ENCODE peak calls at places on chromosomes 12 and 14, in eight cellular contexts. C, Y, L, R, M, I, J and S are unnamed samples.

GRCh38 chr12:4251967-4252366 is 21.6 kb upstream of the CCND2 start:
- DNase-seq in R (peak; percentile 29), M (no peak), Y (no peak), I (no peak), C (no peak), J (no peak), L (no peak), S (no peak)

GRCh38 chr14:89899917-89900680 is 54.4 kb downstream of the EFCAB11 start:
- DNase-seq in M (no peak), I (no peak), J (peak; percentile 37), C (no peak), L (no peak), Y (peak; percentile 49), R (no peak), S (peak; percentile 68)

GRCh38 chr14:54796961-54797360 is 105.7 kb downstream of the GCH1 start:
- DNase-seq in R (peak; percentile 14), Y (peak; percentile 81), C (no peak), I (no peak), J (no peak), L (no peak), M (no peak), S (peak; percentile 65)

GRCh38 chr14:88426271-88426670 is 40.8 kb downstream of the SPATA7 start:
- DNase-seq in M (no peak), I (no peak), R (no peak), Y (peak; percentile 74), J (no peak), C (no peak), L (no peak), S (no peak)

GRCh38 chr12:128266559-128267245 is at the start of gene TMEM132C:
- DNase-seq in J (no peak), R (no peak), I (no peak), L (peak; percentile 23), Y (no peak), C (no peak), M (no peak), S (no peak)

GRCh38 chr14:70808023-70808401 is 1.3 kb downstream of the MAP3K9 start:
- DNase-seq in Y (no peak), J (peak; percentile 41), L (no peak), M (peak; percentile 65), R (no peak), C (no peak), I (peak; percentile 41), S (no peak)

GRCh38 chr12:49968431-49968830 is 4.3 kb upstream of the AQP6 start:
- DNase-seq in Y (no peak), I (no peak), C (no peak), M (no peak), L (no peak), R (no peak), J (no peak), S (no peak)

GRCh38 chr12:76698316-76698715 is 65.6 kb upstream of the ZDHHC17 start:
- DNase-seq in L (no peak), M (no peak), J (no peak), I (no peak), C (no peak), R (no peak), Y (peak; percentile 62), S (no peak)

GRCh38 chr14:104552738-104553125 is 26.8 kb upstream of the C14orf180 start:
- DNase-seq in J (no peak), M (no peak), Y (no peak), C (no peak), L (no peak), R (no peak), I (no peak), S (no peak)

GRCh38 chr12:26658991-26659390 is 174.0 kb downstream of the ITPR2 start:
- DNase-seq in L (no peak), R (no peak), Y (peak; percentile 81), I (no peak), J (no peak), M (no peak), C (no peak), S (peak; percentile 46)

GRCh38 chr14:102916347-102917055 is 6.0 kb upstream of the AMN start:
- DNase-seq in M (no peak), R (no peak), J (no peak), C (no peak), Y (no peak), L (no peak), I (no peak), S (no peak)

GRCh38 chr12:2834581-2835491 is at the start of gene NRIP2:
- DNase-seq in I (no peak), L (peak; percentile 69), C (no peak), R (no peak), J (no peak), Y (peak; percentile 73), M (no peak), S (peak; percentile 64)

GRCh38 chr14:47186491-47186890 is 488.9 kb downstream of the MDGA2 start:
- DNase-seq in L (no peak), I (no peak), C (no peak), J (no peak), Y (no peak), R (no peak), M (no peak), S (no peak)

GRCh38 chr12:56862264-56862663 is 71.9 kb downstream of the SDR9C7 start:
- DNase-seq in L (no peak), M (no peak), C (no peak), Y (no peak), I (no peak), J (no peak), R (no peak), S (no peak)

GRCh38 chr12:71216725-71217579 is 59.2 kb upstream of the TSPAN8 start:
- DNase-seq in I (no peak), Y (peak; percentile 0), C (no peak), L (peak; percentile 5), J (peak; percentile 15), R (no peak), M (no peak), S (peak; percentile 7)

GRCh38 chr12:85237320-85237719 is 42.7 kb upstream of the ALX1 start:
- DNase-seq in L (no peak), Y (no peak), J (no peak), I (no peak), R (no peak), C (no peak), M (no peak), S (peak; percentile 4)

GRCh38 chr12:95574799-95575452 is 23.6 kb upstream of the USP44 start:
- DNase-seq in I (no peak), M (no peak), Y (peak; percentile 64), L (no peak), C (no peak), R (no peak), J (no peak), S (peak; percentile 28)

GRCh38 chr12:28212182-28212581 is 21.9 kb downstream of the CCDC91 start:
- DNase-seq in J (no peak), C (no peak), L (no peak), M (no peak), Y (no peak), R (no peak), I (no peak), S (no peak)

GRCh38 chr14:90513151-90514014 is 116.6 kb downstream of the CALM1 start:
- DNase-seq in I (peak; percentile 91), J (no peak), C (peak; percentile 47), Y (peak; percentile 12), L (peak; percentile 98), M (peak; percentile 90), R (no peak), S (no peak)

GRCh38 chr12:75479963-75480461 is 543 bp upstream of the GLIPR1 start:
- DNase-seq in L (no peak), M (no peak), C (no peak), R (no peak), I (no peak), J (peak; percentile 47), Y (peak; percentile 81), S (peak; percentile 68)

GRCh38 chr14:94601961-94602391 is 10.2 kb upstream of the SERPINA3 start:
- DNase-seq in C (peak; percentile 69), M (no peak), J (no peak), Y (peak; percentile 89), R (no peak), L (peak; percentile 70), I (peak; percentile 85), S (peak; percentile 92)

DNA sequence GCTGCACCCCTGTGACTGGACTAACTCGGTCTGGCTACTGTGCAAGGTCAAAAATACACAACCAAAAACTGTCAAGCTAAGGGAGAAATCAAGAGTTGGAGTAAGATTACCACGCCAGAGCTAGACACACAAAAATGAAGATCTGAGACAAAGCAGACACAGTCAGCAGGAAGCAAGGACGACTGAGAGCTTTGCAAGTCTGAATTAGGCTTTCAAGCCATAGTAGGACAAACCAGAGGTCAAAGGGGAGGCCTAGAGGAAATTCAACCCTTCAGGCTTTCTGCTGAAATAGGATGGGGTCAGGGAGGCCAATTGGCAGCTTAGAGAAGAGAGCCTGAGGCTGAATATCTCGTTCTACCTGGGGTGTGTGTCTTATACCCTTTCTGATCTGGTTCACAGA is 117.3 kb downstream of the LLPH start:
- DNase-seq in M (no peak), C (no peak), R (no peak), L (no peak), I (no peak), J (no peak), Y (no peak), S (no peak)
- TF ChIP-seq CTCF in M (no peak), C (no peak), R (no peak), L (no peak), I (no peak), J (no peak), Y (no peak), S (no peak)

GRCh38 chr14:56608682-56609081 is 29.1 kb downstream of the TMEM260 start:
- DNase-seq in C (no peak), L (no peak), J (peak; percentile 3), M (no peak), R (no peak), I (no peak), Y (peak; percentile 25), S (peak; percentile 2)
- H3K4me3 ChIP-seq in C (no peak overlapping the region), L (no peak overlapping the region), J (no peak overlapping the region), M (no peak overlapping the region), R (no peak overlapping the region), I (no peak overlapping the region), Y (no peak overlapping the region), S (no peak overlapping the region)

DNA sequence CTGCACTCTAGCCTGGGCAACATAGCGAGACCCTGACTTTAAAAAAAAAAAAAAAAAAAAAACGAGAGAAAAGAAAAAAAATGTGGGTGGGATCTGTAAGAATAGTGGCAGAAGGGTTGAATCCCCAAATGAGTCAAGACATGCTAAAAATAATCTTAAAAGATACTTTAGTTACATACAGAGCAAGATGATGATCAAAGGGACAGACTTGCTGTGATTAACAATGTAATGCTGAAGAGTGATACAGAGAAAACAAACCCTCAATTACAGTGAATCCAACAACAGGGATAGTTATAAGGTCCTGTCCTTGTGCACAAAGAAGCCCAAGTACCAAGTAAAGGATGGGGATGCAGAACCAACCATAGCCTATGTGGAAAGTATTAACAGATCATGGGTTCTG is 80.3 kb downstream of the DCAF5 start:
- DNase-seq in L (no peak), R (no peak), C (no peak), J (no peak), Y (no peak), M (no peak), I (no peak), S (no peak)
- TF ChIP-seq CTCF in L (no peak), R (no peak), C (no peak), J (no peak), Y (no peak), M (no peak), I (no peak), S (no peak)

DNA sequence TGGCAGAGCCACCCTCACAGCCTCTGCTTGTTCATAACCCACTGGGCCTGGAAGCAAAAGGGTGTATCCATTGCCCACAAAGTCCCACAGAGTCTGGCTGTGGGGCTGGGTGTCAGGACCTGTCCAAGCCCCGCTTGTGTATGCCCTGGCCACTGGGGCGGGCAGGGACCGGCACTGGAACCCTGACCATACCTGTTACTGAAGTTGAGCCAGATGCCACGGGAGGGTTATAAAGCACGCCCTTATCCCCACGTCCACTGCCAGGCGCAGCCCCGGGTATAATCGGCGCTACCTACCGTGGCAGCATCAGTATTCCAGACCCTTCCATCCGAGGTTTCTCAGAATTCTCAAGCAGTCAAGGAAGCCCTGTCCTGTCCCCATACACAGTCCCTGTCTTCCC is 40.8 kb downstream of the PHETA1 start:
- DNase-seq in C (no peak), M (no peak), R (no peak), I (no peak), L (no peak), J (no peak), Y (no peak), S (no peak)
- H3K4me3 ChIP-seq in C (no peak overlapping the region), M (no peak overlapping the region), R (no peak overlapping the region), I (no peak overlapping the region), L (no peak overlapping the region), J (no peak overlapping the region), Y (no peak overlapping the region), S (no peak overlapping the region)